ENCODE peak calls at places on chromosomes 3 and 15, in eight cellular contexts. C is colonic mucosa, G is BJ, S is thoracic aorta, R is astrocyte, T is right atrium auricular region, Z is cardiac muscle cell, O is left ventricle myocardium inferior. F is an unnamed sample.

GRCh38 chr3:128318275-128318920 is 148.3 kb downstream of the DNAJB8 start:
- DNase-seq in O (no peak), R (no peak), C (no peak), G (no peak), Z (no peak), S (no peak), T (no peak), F (no peak)

GRCh38 chr15:38745611-38746010 is 181.0 kb upstream of the RASGRP1 start:
- DNase-seq in O (no peak), S (no peak), Z (no peak), R (no peak), C (no peak), T (no peak), G (no peak), F (no peak)

GRCh38 chr3:174051191-174051590 is 653.6 kb downstream of the NLGN1 start:
- DNase-seq in S (no peak), C (no peak), Z (no peak), R (no peak), T (no peak), G (no peak), O (no peak), F (no peak)

GRCh38 chr15:74958320-74958907 is 1.8 kb upstream of the RPP25 start:
- DNase-seq in T (peak; percentile 80), Z (peak; percentile 40), C (peak; percentile 87), S (peak; percentile 32), G (no peak), R (no peak), O (peak; percentile 68), F (no peak)

GRCh38 chr15:38084289-38084688 is 149.8 kb downstream of the TMCO5A start:
- DNase-seq in Z (no peak), C (no peak), R (peak; percentile 66), T (no peak), G (no peak), S (no peak), O (no peak), F (peak; percentile 65)

GRCh38 chr3:132135628-132136333 is 101.0 kb upstream of the CPNE4 start:
- DNase-seq in T (no peak), O (no peak), S (no peak), G (peak; percentile 94), C (no peak), Z (no peak), R (peak; percentile 99), F (peak; percentile 99)

GRCh38 chr3:46299608-46300460 is 54.1 kb upstream of the CCR2 start:
- DNase-seq in S (no peak), T (no peak), Z (no peak), C (no peak), R (no peak), O (no peak), G (no peak), F (no peak)

GRCh38 chr3:121545049-121545563 is 682 bp downstream of the POLQ start:
- DNase-seq in T (no peak), R (no peak), Z (peak; percentile 1), G (no peak), S (no peak), C (no peak), O (no peak), F (peak; percentile 8)

GRCh38 chr3:193938613-193939012 is 197.3 kb upstream of the HES1 start:
- DNase-seq in Z (no peak), C (no peak), G (no peak), R (no peak), O (no peak), S (no peak), T (no peak), F (no peak)

GRCh38 chr15:69394556-69395282 is 19.4 kb upstream of the KIF23 start:
- DNase-seq in C (peak; percentile 82), O (peak; percentile 83), T (peak; percentile 80), S (peak; percentile 21), G (no peak), Z (peak; percentile 88), R (peak; percentile 32), F (peak; percentile 33)

GRCh38 chr3:50251220-50251619 is 15.2 kb downstream of the GNAI2 start:
- DNase-seq in O (no peak), S (no peak), T (peak; percentile 59), C (no peak), G (no peak), R (peak; percentile 93), Z (no peak), F (peak; percentile 99)

GRCh38 chr15:58070801-58071418 is 5.4 kb upstream of the ALDH1A2 start:
- DNase-seq in S (no peak), G (no peak), C (peak; percentile 61), O (peak; percentile 52), T (peak; percentile 77), R (peak; percentile 5), Z (peak; percentile 63), F (peak; percentile 44)

GRCh38 chr3:126567696-126568438 is 9.1 kb upstream of the C3orf22 start:
- DNase-seq in R (no peak), O (no peak), T (no peak), G (no peak), S (no peak), C (no peak), Z (no peak), F (no peak)

GRCh38 chr3:24264011-24264410 is 230.6 kb downstream of the THRB start:
- DNase-seq in R (no peak), O (no peak), C (no peak), G (no peak), T (no peak), Z (no peak), S (no peak), F (no peak)

GRCh38 chr15:36880226-36880912 is 220.0 kb downstream of the MEIS2 start:
- DNase-seq in S (no peak), R (no peak), C (no peak), O (no peak), G (no peak), Z (peak; percentile 49), T (no peak), F (no peak)

GRCh38 chr3:17894434-17895060 is 152.1 kb upstream of the TBC1D5 start:
- DNase-seq in C (peak; percentile 47), Z (peak; percentile 64), O (no peak), S (no peak), G (peak; percentile 5), R (peak; percentile 39), T (no peak), F (peak; percentile 62)

GRCh38 chr15:99181544-99181943 is 67.8 kb downstream of the TTC23 start:
- DNase-seq in O (no peak), Z (peak; percentile 48), S (no peak), R (no peak), C (no peak), T (no peak), G (no peak), F (no peak)

GRCh38 chr3:173096994-173097785 is 43.8 kb downstream of the SPATA16 start:
- DNase-seq in Z (no peak), C (no peak), G (no peak), S (no peak), O (no peak), R (peak; percentile 75), T (no peak), F (peak; percentile 53)

GRCh38 chr15:52085289-52085688 is 27.3 kb downstream of the BCL2L10 start:
- DNase-seq in G (no peak), C (no peak), Z (no peak), S (no peak), R (no peak), T (no peak), O (no peak), F (peak; percentile 63)

GRCh38 chr15:63593705-63594671 is 3.2 kb upstream of the FBXL22 start:
- DNase-seq in Z (peak; percentile 48), R (no peak), C (no peak), G (no peak), S (no peak), T (no peak), O (no peak), F (peak; percentile 85)

GRCh38 chr3:37223084-37223975 is 48.9 kb upstream of the LRRFIP2 start:
- DNase-seq in Z (no peak), T (no peak), S (no peak), O (no peak), C (no peak), R (no peak), G (no peak), F (no peak)

GRCh38 chr3:4524423-4524769 is 31.2 kb downstream of the ITPR1 start:
- DNase-seq in G (no peak), R (peak; percentile 4), T (no peak), Z (no peak), S (no peak), C (no peak), O (no peak), F (peak; percentile 81)

GRCh38 chr3:50275996-50276761 is 2.7 kb upstream of the LSMEM2 start:
- DNase-seq in G (no peak), T (no peak), Z (no peak), S (no peak), C (no peak), R (no peak), O (no peak), F (no peak)

GRCh38 chr15:76994971-76995945 is at the start of gene PSTPIP1:
- DNase-seq in R (no peak), C (no peak), T (no peak), G (no peak), Z (no peak), S (no peak), O (peak; percentile 37), F (peak; percentile 36)

GRCh38 chr3:186519021-186519658 is 25.0 kb downstream of the CRYGS start:
- DNase-seq in C (no peak), T (no peak), G (no peak), Z (no peak), R (no peak), S (no peak), O (no peak), F (no peak)

DNA sequence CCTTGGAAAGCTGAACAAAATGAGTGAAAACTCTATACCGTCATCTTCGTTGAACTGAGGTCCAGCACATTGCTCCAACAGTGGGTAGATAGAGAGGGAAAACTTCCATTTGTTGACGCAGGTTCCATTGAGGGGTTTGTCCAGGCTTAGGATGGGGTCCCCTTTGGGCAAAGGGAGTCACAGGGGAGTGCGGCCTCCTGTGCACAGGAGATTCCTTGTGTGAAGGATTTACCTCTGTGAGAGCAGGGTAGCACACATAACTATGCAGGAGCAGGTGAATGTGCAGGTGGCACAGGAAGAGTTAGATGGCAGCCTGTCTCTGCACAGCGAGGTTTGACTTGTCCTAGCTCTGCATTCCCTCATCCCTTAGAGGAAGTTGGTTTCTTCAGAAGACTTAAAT is 139.3 kb downstream of the SNRPN start:
- DNase-seq in Z (no peak), O (no peak), S (no peak), T (no peak), R (no peak), G (no peak), C (no peak), F (no peak)
- H3K36me3 ChIP-seq in Z (peaks cover 50% of the 10 kb centered on the region), O (peaks cover 100% of the 10 kb centered on the region), S (peaks cover 62% of the 10 kb centered on the region), T (peaks cover 93% of the 10 kb centered on the region), R (peaks cover 26% of the 10 kb centered on the region), G (peaks cover 5% of the 10 kb centered on the region), C (no peaks in the 10 kb centered on the region), F (peaks cover 6% of the 10 kb centered on the region)

GRCh38 chr15:92672102-92672501 is 16.5 kb upstream of the FAM174B start:
- DNase-seq in S (no peak), O (no peak), R (no peak), Z (no peak), T (no peak), C (no peak), G (no peak), F (no peak)
- H3K27me3 ChIP-seq in S (no peaks in the 10 kb centered on the region), O (no peaks in the 10 kb centered on the region), R (no peaks in the 10 kb centered on the region), Z (no peaks in the 10 kb centered on the region), T (no peaks in the 10 kb centered on the region), C (no peaks in the 10 kb centered on the region), G (peaks cover 5% of the 10 kb centered on the region), F (no peaks in the 10 kb centered on the region)

GRCh38 chr15:66220587-66220986 is 33.0 kb downstream of the MEGF11 start:
- DNase-seq in C (no peak), O (no peak), S (no peak), R (no peak), T (no peak), Z (no peak), G (no peak), F (no peak)
- TF ChIP-seq CTCF in C (no peak), O (no peak), S (no peak), R (no peak), T (no peak), Z (peak; percentile 6), G (no peak), F (no peak)

GRCh38 chr3:170364965-170365364 is 7.5 kb downstream of the SKIL start:
- DNase-seq in S (no peak), R (no peak), G (no peak), T (no peak), Z (no peak), C (no peak), O (no peak), F (no peak)
- H3K36me3 ChIP-seq in S (no peaks in the 10 kb centered on the region), R (peaks cover 39% of the 10 kb centered on the region), G (no peaks in the 10 kb centered on the region), T (peaks cover 19% of the 10 kb centered on the region), Z (peaks cover 15% of the 10 kb centered on the region), C (no peaks in the 10 kb centered on the region), O (peaks cover 42% of the 10 kb centered on the region), F (no peaks in the 10 kb centered on the region)

F was measured in bronchial epithelial cell.